ENCODE peak calls at places on chromosomes 11 and 22, in four cellular contexts. N, J, G and M are unnamed samples.

GRCh38 chr11:10526974-10527918 is 13.7 kb downstream of the RNF141 start:
- DNase-seq in J (peak), G (no peak), N (no peak), M (no peak)

GRCh38 chr11:79423736-79424135 is 17.1 kb downstream of the TENM4 start:
- DNase-seq in J (no peak), G (no peak), N (no peak), M (no peak)

GRCh38 chr22:29388759-29389090 is 355 bp upstream of the AP1B1 start:
- DNase-seq in G (no peak), N (no peak), J (no peak), M (no peak)

GRCh38 chr11:72814831-72815618 is 814 bp downstream of the ATG16L2 start:
- DNase-seq in G (no peak), N (no peak), J (peak), M (peak)

GRCh38 chr11:32899423-32899822 is 6.8 kb downstream of the QSER1 start:
- DNase-seq in G (no peak), N (no peak), J (peak), M (no peak)

GRCh38 chr11:43543313-43543712 is 137.2 kb upstream of the HSD17B12 start:
- DNase-seq in G (no peak), J (no peak), N (no peak), M (no peak)

GRCh38 chr11:122781378-122782040 is 56.8 kb upstream of the CRTAM start:
- DNase-seq in N (peak), G (peak), J (peak), M (peak)

GRCh38 chr11:83725718-83726117 is 439.6 kb upstream of the CCDC90B start:
- DNase-seq in J (no peak), G (no peak), N (no peak), M (no peak)

GRCh38 chr22:32411829-32412592 is at the start of gene RTCB:
- DNase-seq in G (peak), N (peak), J (peak), M (peak)

GRCh38 chr22:47174671-47175111 is 412.2 kb downstream of the TBC1D22A start:
- DNase-seq in J (no peak), N (no peak), G (peak), M (no peak)

GRCh38 chr11:10298342-10298741 is 4.3 kb upstream of the SBF2 start:
- DNase-seq in G (no peak), J (peak), N (peak), M (peak)

GRCh38 chr11:126716456-126717083 is 284.0 kb downstream of the KIRREL3 start:
- DNase-seq in N (no peak), J (peak), G (no peak), M (peak)

GRCh38 chr11:130002352-130002845 is at the start of gene PRDM10:
- DNase-seq in J (peak), N (peak), G (peak), M (peak)

GRCh38 chr22:29773233-29773632 is 6.1 kb downstream of the UQCR10 start:
- DNase-seq in J (no peak), N (no peak), G (peak), M (no peak)

GRCh38 chr22:50713571-50714056 is 24.4 kb upstream of the ACR start:
- DNase-seq in G (no peak), N (no peak), J (no peak), M (no peak)

GRCh38 chr11:83033367-83033766 is 38.3 kb downstream of the RAB30 start:
- DNase-seq in G (no peak), N (no peak), J (no peak), M (no peak)

GRCh38 chr11:79101736-79102135 is 339.1 kb downstream of the TENM4 start:
- DNase-seq in N (no peak), G (no peak), J (no peak), M (no peak)

GRCh38 chr11:81987829-81988472 is 745.7 kb downstream of the FAM181B start:
- DNase-seq in G (no peak), N (no peak), J (no peak), M (no peak)

GRCh38 chr22:19857382-19857781 is 2.7 kb upstream of the GNB1L start:
- DNase-seq in G (no peak), J (no peak), N (no peak), M (no peak)
- H3K27ac ChIP-seq in G (no peak), J (peak), N (no peak), M (no peak)

GRCh38 chr11:110126936-110127335 is 33.7 kb downstream of the ZC3H12C start:
- DNase-seq in J (no peak), G (no peak), N (no peak), M (no peak)

GRCh38 chr11:110131386-110132123 is 38.4 kb downstream of the ZC3H12C start:
- DNase-seq in J (no peak), G (no peak), N (no peak), M (no peak)

GRCh38 chr11:110125632-110126031 is 32.4 kb downstream of the ZC3H12C start:
- DNase-seq in J (no peak), G (no peak), N (no peak), M (no peak)

GRCh38 chr11:110130642-110131238 is 37.5 kb downstream of the ZC3H12C start:
- DNase-seq in G (no peak), J (no peak), N (no peak), M (no peak)

DNA sequence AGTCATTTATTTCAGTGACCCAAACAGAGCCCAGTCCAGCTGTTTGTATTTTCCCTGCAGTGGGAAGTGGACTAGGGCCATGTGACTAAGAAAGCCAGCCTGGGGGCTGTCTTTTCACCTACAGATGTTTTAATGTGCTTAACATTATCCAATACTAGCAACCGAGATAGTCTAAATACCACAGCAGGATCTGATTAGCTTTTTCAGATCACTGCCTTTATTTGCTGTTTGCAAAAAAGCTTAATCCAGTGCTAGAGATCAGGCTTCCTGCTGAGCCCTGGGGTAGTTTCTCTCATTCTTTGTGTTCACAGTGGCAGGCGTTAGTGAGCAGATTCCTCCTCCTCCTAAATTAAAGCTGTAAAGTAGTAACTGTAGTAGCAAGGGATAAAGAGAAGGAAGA is 35.0 kb downstream of the ZC3H12C start:
- DNase-seq in N (no peak), J (no peak), G (no peak), M (no peak)
- H3K4me3 ChIP-seq in N (no peak), J (no peak), G (no peak), M (no peak)

GRCh38 chr11:86398106-86398505 is 23.4 kb downstream of the CCDC81 start:
- DNase-seq in N (no peak), G (no peak), J (peak), M (no peak)

GRCh38 chr11:86395061-86395551 is 20.4 kb downstream of the CCDC81 start:
- DNase-seq in G (peak), N (no peak), J (no peak), M (no peak)

GRCh38 chr11:86397351-86397750 is 22.7 kb downstream of the CCDC81 start:
- DNase-seq in G (no peak), J (no peak), N (no peak), M (no peak)

GRCh38 chr11:86390499-86390898 is 15.8 kb downstream of the CCDC81 start:
- DNase-seq in J (no peak), N (no peak), G (no peak), M (no peak)

GRCh38 chr11:86396403-86396802 is 21.7 kb downstream of the CCDC81 start:
- DNase-seq in J (no peak), G (no peak), N (no peak), M (no peak)
- H3K27ac ChIP-seq in J (no peak), G (no peak), N (no peak), M (no peak)

DNA sequence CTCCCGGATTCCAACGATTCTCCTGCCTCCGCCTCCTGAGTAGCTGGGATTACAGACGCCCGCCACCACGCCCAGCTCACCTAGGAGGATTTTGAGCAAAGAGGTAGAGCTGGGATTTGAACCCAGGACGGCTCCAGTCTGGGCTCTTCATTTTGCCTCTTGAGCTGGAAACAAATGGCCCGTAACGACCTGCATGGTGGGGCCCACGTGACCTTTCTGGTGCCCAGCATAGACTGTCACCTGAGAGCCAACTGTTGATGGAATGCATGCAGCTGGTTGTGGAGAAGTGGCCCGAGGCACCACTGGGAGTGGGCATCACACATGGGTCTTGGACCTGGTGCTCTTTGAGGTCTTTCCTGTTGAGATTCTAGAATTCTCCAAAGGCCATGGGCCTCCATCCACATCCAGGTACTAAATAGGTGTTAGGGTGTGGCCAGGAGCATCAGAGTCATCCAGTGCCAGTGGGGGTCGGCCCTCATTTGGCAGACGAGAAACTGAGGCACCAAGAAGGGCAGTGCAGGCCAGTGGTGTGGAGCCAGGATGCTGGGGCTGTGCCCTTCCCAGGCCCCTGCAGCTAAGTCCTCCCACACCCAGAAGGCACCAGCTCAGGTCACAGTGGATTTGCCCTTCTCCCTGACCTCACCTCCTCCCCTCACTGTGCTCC is 3.9 kb downstream of the ATF4 start:
- DNase-seq in G (peak), N (no peak), J (no peak), M (no peak)
- H3K4me3 ChIP-seq in G (peak), N (no peak), J (no peak), M (no peak)

GRCh38 chr11:114162719-114163123 is 103.2 kb downstream of the ZBTB16 start:
- DNase-seq in N (no peak), G (peak), J (no peak), M (no peak)
- H3K27ac ChIP-seq in N (no peak), G (peak), J (no peak), M (no peak)

DNA sequence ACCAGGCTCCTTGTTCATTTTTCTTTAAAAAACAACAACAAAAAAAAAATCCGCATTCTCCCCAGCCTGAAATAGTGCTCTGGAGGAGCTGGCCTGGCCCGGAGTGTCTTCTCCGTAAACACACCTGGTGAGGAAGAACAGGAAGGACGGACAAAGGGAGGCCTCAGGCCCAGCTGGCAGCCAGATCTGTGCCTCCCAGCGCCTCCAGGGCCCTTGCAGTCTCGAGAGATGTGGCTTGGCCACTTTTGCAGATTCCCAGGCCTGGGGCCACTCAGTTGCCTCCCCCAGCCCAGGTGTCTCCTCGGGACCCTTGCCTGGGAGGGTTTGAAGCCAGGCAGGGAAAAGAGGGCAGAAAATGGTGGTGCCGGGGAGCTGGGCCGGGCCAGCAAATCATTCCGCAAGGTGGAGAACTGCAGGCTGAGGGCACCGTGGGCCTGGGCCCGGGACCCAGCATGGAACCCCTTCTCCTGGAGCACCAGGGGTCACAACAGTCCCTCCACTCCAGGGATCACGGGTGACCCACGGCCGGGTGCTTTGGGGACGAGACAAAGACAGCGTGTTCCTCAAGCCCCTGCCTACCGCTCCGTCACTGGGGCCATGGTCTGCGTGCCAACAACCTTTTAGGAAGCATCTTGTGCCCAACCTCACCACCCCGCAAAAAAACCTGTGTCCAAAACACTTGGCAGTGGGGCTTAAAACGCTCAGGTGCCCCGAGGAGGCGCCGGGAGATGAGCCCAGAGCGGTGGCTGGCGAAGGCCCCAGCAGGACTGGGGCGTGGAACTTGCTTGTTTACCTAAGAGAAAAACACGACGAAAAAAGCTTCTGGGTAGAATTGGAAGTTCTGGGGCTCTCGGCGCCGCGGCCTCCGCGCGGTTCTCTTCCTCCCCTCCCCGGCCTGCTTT is 67.1 kb upstream of the WNT7B start:
- DNase-seq in N (peak), J (peak), G (peak), M (no peak)
- H3K4me3 ChIP-seq in N (peak), J (peak), G (peak), M (peak)

GRCh38 chr11:35292290-35292689 is 127.1 kb downstream of the SLC1A2 start:
- DNase-seq in G (no peak), J (no peak), N (no peak), M (no peak)
- H3K27ac ChIP-seq in G (no peak), J (no peak), N (no peak), M (no peak)

GRCh38 chr22:27627901-27628300 is 173.7 kb downstream of the MN1 start:
- DNase-seq in J (no peak), N (no peak), G (no peak), M (no peak)
- H3K4me3 ChIP-seq in J (no peak), N (no peak), G (no peak), M (no peak)

GRCh38 chr11:12539570-12539969 is 134.7 kb upstream of the TEAD1 start:
- DNase-seq in J (no peak), N (no peak), G (no peak), M (no peak)

GRCh38 chr11:12540913-12541587 is 133.2 kb upstream of the TEAD1 start:
- DNase-seq in J (no peak), N (no peak), G (peak), M (no peak)

GRCh38 chr11:12541588-12542151 is 132.6 kb upstream of the TEAD1 start:
- DNase-seq in N (no peak), J (no peak), G (no peak), M (no peak)

GRCh38 chr11:12538889-12539421 is 135.3 kb upstream of the TEAD1 start:
- DNase-seq in G (no peak), N (no peak), J (no peak), M (no peak)

GRCh38 chr11:12540075-12540685 is 134.0 kb upstream of the TEAD1 start:
- DNase-seq in G (no peak), N (no peak), J (no peak), M (no peak)
- H3K27ac ChIP-seq in G (no peak), N (no peak), J (no peak), M (no peak)